ENCODE peak calls at places on chromosomes 11 and 22, in four cellular contexts. N is H1, V is breast epithelium, S is heart right ventricle. G is an unnamed sample. For H3K4me1, the result is how much of the 10 kb centered on the place peaks cover.

GRCh38 chr11:134120921-134121526 is 52.2 kb downstream of the JAM3 start:
- DNase-seq in N (no peak), S (peak), V (no peak), G (no peak)

GRCh38 chr11:12187399-12187798 is 77.0 kb downstream of the MICAL2 start:
- DNase-seq in S (no peak), N (no peak), V (no peak), G (no peak)

GRCh38 chr11:120316880-120317688 is 8.0 kb upstream of the TLCD5 start:
- DNase-seq in N (no peak), V (peak), S (peak), G (no peak)

GRCh38 chr11:8839957-8840945 is 70.7 kb upstream of the AKIP1 start:
- DNase-seq in V (no peak), S (peak), N (no peak), G (no peak)

GRCh38 chr11:24575392-24575791 is 78.5 kb downstream of the LUZP2 start:
- DNase-seq in V (no peak), S (no peak), N (no peak), G (no peak)

GRCh38 chr11:133714471-133715375 is 130.6 kb downstream of the SPATA19 start:
- DNase-seq in N (no peak), V (no peak), S (no peak), G (no peak)

GRCh38 chr11:106398396-106399074 is 321.1 kb downstream of the AASDHPPT start:
- DNase-seq in V (no peak), S (no peak), N (no peak), G (no peak)

GRCh38 chr11:110565690-110566336 is 136.1 kb downstream of the FDX1 start:
- DNase-seq in N (no peak), V (no peak), S (no peak), G (no peak)

GRCh38 chr11:90913131-90913668 is 690.4 kb upstream of the CHORDC1 start:
- DNase-seq in S (no peak), N (no peak), V (no peak), G (no peak)

GRCh38 chr11:70324354-70325115 is 54.0 kb downstream of the PPFIA1 start:
- DNase-seq in V (no peak), N (no peak), S (no peak), G (no peak)

GRCh38 chr22:24331468-24332440 is 61.1 kb downstream of the SPECC1L start:
- DNase-seq in S (no peak), V (no peak), N (no peak), G (no peak)

GRCh38 chr11:16338397-16338796 is 17.9 kb downstream of the SOX6 start:
- DNase-seq in S (no peak), N (no peak), V (no peak), G (no peak)

GRCh38 chr11:47187723-47188122 is 1.5 kb upstream of the PACSIN3 start:
- DNase-seq in N (no peak), S (no peak), V (no peak), G (no peak)

GRCh38 chr11:47186076-47186936 is at the start of gene PACSIN3:
- DNase-seq in V (no peak), N (no peak), S (peak), G (no peak)

GRCh38 chr11:47189100-47189834 is 3.0 kb upstream of the PACSIN3 start:
- DNase-seq in S (no peak), V (no peak), N (no peak), G (no peak)

GRCh38 chr11:47186937-47187681 is 875 bp upstream of the PACSIN3 start:
- DNase-seq in S (peak), V (no peak), N (no peak), G (no peak)

DNA sequence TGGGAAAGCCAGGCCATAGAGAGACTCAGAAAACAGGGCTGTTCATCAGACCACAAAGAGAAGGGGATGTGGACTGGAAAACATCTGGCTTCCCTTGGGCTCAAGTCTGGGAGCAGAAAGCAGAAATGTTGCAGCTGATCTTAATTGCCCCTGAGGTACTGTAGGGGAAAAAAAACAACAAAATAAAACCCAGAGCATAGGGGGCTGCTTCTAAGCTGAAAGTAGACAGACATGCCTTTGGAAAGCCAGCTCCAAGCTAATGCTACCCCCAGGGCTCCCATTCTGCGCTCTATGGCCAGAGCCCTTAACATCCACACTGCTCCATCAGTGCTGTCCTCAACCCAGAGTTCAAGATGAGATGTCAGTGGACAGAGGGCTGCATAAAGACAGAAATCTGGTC is 2.0 kb upstream of the PACSIN3 start:
- DNase-seq in N (no peak), S (no peak), V (no peak), G (no peak)
- H3K27ac ChIP-seq in N (no peak), S (peak), V (peak), G (no peak)

GRCh38 chr22:19844423-19845368 is 10.0 kb downstream of the GNB1L start:
- DNase-seq in N (no peak), V (no peak), S (peak), G (no peak)

GRCh38 chr22:19846620-19847344 is 7.9 kb downstream of the GNB1L start:
- DNase-seq in V (no peak), S (no peak), N (no peak), G (no peak)

GRCh38 chr22:19843857-19844422 is 10.7 kb downstream of the GNB1L start:
- DNase-seq in S (no peak), N (no peak), V (no peak), G (no peak)

GRCh38 chr22:19847345-19847632 is 7.4 kb downstream of the GNB1L start:
- DNase-seq in N (no peak), V (no peak), S (no peak), G (no peak)

DNA sequence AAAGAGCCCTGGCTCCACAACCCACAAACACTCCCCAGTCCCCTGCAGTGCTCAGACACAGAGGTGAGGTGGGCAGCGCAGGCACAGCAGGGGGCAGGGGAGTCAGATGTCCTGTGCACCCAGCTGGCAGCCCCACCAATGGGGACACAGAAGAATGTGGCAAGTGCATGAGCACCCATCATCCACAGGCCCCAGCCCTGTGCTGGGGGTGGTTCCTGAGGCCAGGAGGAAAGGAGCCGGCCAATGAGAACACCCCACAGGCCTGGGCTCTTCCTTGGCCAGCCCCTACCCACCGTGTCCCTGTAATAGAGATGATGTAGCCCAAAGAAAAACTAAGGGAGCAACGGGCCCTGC is 9.3 kb downstream of the GNB1L start:
- DNase-seq in S (no peak), N (no peak), V (no peak), G (no peak)
- H3K4me1 ChIP-seq in S (under half), N (under half), V (under half), G (under half)

GRCh38 chr11:93842461-93842860 is 8.0 kb downstream of the VSTM5 start:
- DNase-seq in V (no peak), S (no peak), N (no peak), G (no peak)

GRCh38 chr11:93844568-93844967 is 5.8 kb downstream of the VSTM5 start:
- DNase-seq in V (no peak), N (no peak), S (no peak), G (no peak)

GRCh38 chr11:93842034-93842433 is 8.4 kb downstream of the VSTM5 start:
- DNase-seq in N (no peak), V (no peak), S (no peak), G (no peak)

GRCh38 chr11:93845181-93846092 is 5.0 kb downstream of the VSTM5 start:
- DNase-seq in V (no peak), S (no peak), N (no peak), G (no peak)

DNA sequence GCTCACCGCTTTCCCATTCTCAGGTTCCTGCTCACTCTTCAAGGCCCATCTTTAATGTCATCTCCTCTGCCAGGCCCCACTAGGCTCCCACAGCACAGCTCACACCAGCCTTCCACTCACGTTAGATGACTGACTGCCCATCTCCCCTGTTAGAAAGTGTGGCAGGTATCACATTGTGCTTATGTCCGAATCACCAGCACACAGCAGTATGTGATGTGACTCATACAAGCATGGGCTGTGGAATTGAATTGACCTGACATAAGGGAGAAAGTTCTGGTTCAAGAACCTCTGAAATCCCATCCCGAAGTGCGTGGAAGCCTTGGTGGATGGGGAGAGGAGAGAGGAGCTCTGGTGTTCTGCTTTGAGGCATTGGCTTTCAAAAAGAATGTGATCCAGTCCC is 6.5 kb downstream of the VSTM5 start:
- DNase-seq in V (no peak), S (no peak), N (no peak), G (no peak)
- TF ChIP-seq CTCF in V (no peak), S (no peak), N (no peak), G (no peak)

DNA sequence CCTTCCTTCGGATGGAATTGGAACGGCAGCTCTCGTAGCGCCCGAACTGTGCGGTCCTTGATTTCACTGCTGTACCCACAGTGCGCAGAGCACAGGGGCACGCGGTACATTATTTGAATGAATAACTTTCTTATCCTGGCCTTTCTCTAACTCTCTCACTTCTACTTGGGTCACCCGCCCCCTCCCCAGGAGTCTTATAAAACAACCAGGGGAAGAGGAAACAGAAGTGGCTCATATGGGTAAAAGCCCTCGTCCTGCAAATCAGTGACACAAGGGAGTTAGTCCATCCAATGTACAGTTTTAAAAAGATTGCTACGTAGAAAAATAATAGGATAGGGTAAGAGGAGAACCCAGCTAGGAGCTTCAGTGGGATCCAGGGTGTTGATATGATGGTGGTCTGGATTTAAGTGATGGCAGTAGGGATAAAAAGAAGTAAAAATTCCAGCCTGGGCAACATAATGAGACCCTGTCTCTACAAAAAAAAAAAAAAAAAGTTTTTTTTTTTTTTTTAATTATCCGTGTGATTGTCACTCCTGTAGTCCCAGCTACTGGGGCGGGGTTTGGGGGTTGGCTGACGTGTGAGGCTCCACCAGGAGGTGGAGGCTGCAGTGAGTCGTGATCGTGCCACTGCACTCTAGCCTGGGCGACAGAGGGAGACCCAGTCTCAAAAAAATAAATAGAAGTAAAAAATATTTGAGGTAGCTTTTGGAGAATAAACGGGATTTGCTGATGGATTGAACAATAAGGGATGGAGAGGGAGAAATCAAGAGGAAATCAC is 7.1 kb upstream of the L3MBTL2 start:
- DNase-seq in V (no peak), S (no peak), N (no peak), G (peak)
- H3K27ac ChIP-seq in V (peak), S (peak), N (no peak), G (no peak)

GRCh38 chr11:94179696-94180095 is 51.1 kb downstream of the PANX1 start:
- DNase-seq in V (no peak), N (no peak), S (no peak), G (no peak)
- H3K4me1 ChIP-seq in V (under half), N (under half), S (under half), G (under half)

DNA sequence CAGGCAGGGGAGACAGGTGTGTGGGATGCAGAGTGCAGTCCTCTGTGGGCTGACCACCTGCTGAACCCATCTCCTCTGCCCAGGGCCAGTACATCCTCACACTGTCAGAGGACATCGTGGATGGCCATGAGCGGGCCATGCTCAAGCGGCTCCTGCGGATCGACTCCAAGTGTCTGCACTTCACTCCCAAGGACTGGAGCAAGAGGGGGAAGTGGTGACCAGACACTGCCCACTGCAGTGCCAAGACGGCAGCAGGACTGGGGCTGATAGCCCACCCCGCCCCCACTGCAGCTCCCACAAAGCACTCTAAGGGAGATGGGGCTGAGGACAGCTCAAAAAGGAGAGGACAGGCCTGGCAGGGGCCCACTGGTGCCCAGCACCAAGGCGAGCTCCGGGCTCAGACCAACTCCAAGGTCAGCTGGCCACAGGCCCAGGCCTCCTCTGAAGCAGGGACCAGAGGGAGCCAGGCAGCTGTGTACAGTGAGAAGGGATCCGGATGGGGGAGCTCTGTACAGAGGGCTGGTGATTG is 1.6 kb downstream of the RNASEH2C start:
- DNase-seq in S (peak), N (no peak), V (no peak), G (no peak)
- TF ChIP-seq CTCF in S (no peak), N (no peak), V (no peak), G (no peak)

GRCh38 chr11:124113890-124114289 is 1.4 kb upstream of the VWA5A start:
- DNase-seq in N (no peak), S (no peak), V (no peak), G (no peak)

GRCh38 chr11:124114942-124115781 is at the start of gene VWA5A:
- DNase-seq in N (peak), S (peak), V (peak), G (peak)

GRCh38 chr11:124119103-124119502 is 3.9 kb downstream of the VWA5A start:
- DNase-seq in V (no peak), S (no peak), N (no peak), G (no peak)

DNA sequence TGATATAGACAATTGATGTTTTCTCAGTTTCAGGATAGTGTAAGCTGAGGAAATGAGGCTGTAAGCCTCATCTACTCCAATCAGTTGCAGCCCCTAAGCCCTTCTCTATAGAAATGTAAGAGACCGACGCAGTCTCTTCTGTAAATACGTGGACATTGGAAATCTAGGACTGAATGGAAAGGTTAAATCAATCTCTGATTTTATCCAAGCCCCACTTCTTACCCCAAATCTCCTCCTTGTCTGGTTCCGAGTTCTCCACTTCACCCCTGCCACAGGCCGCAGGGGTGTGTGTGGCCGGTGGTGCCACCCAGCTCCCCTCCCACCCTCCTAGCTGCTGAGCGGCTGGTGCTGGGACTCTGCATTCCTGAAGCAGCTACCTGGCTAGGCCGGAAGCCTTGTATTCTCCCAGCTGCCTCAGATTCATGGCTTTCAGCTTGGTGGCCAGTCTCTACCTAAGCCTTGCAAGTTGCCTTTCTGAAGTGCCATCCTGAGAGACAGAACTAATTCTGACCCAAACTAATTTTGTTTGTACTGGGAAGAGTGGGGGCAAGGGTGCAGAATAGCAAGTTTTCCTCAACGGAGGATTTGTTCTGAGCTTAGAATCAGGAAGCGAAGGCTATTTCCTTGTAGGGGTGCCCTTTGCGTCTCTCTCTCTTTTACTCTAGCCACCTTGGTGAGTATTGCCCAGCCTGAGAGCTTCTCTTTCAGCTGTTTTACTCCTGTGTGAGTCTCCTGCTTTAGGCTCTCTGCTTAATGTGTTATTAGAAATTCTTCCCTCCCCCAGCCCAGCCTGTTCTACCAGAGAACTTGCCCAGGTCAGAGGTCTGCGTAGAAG is 749 bp downstream of the VWA5A start:
- DNase-seq in V (no peak), S (no peak), N (no peak), G (no peak)
- H3K27ac ChIP-seq in V (peak), S (no peak), N (no peak), G (peak)

GRCh38 chr11:57647960-57648776 is 1.5 kb downstream of the YPEL4 start:
- DNase-seq in V (no peak), N (no peak), S (no peak), G (no peak)
- H3K4me1 ChIP-seq in V (under half), N (half or more), S (half or more), G (under half)

GRCh38 chr22:37768273-37768672 is 39.5 kb upstream of the GCAT start:
- DNase-seq in S (no peak), V (no peak), N (no peak), G (no peak)
- TF ChIP-seq CTCF in S (no peak), V (no peak), N (peak), G (no peak)

GRCh38 chr22:35218079-35218478 is 39.2 kb upstream of the HMGXB4 start:
- DNase-seq in S (no peak), N (no peak), V (no peak), G (no peak)

GRCh38 chr22:35215993-35216392 is 41.3 kb upstream of the HMGXB4 start:
- DNase-seq in V (no peak), S (no peak), N (no peak), G (no peak)

GRCh38 chr22:35220221-35220620 is 37.1 kb upstream of the HMGXB4 start:
- DNase-seq in V (no peak), N (no peak), S (no peak), G (no peak)

GRCh38 chr22:35217541-35217940 is 39.8 kb upstream of the HMGXB4 start:
- DNase-seq in V (no peak), N (no peak), S (no peak), G (no peak)

GRCh38 chr22:35219012-35219411 is 38.3 kb upstream of the HMGXB4 start:
- DNase-seq in N (no peak), V (no peak), S (no peak), G (no peak)
- H3K27ac ChIP-seq in N (no peak), V (no peak), S (no peak), G (no peak)

G was measured in CD8-positive, alpha-beta T cell.